ENCODE peak calls at places on chromosomes 4 and X, in nine cellular contexts. T, Q, D, Z, I, C, L, J and V are unnamed samples.

GRCh38 chrX:136048446-136048845 is 63.2 kb downstream of the SLC9A6 start:
- DNase-seq in T (no peak), Q (no peak), D (peak), Z (no peak), I (no peak), C (no peak), L (no peak), J (no peak), V (peak)

GRCh38 chr4:48902266-48902665 is 4.3 kb downstream of the OCIAD2 start:
- DNase-seq in T (no peak), Q (no peak), D (peak), Z (peak), I (no peak), C (no peak), L (peak), J (peak), V (peak)

GRCh38 chr4:53119685-53120084 is 246.2 kb downstream of the SCFD2 start:
- DNase-seq in T (no peak), Q (no peak), D (peak), Z (peak), I (no peak), C (peak), L (peak), J (no peak), V (peak)

GRCh38 chr4:24644983-24645764 is 60.8 kb upstream of the DHX15 start:
- DNase-seq in T (no peak), Q (no peak), D (peak), Z (no peak), I (no peak), C (no peak), L (peak), J (no peak), V (peak)

GRCh38 chr4:1246111-1246881 is 2.6 kb downstream of the CTBP1 start:
- DNase-seq in T (peak), Q (peak), D (peak), Z (peak), I (peak), C (peak), L (no peak), J (no peak), V (no peak)

GRCh38 chrX:10971176-10971575 is 140.0 kb upstream of the HCCS start:
- DNase-seq in T (no peak), Q (no peak), D (no peak), Z (no peak), I (no peak), C (no peak), L (no peak), J (no peak), V (peak)

GRCh38 chrX:110698696-110699095 is 96.9 kb downstream of the CHRDL1 start:
- DNase-seq in T (no peak), Q (peak), D (peak), Z (no peak), I (no peak), C (no peak), L (no peak), J (no peak), V (no peak)

GRCh38 chr4:158783775-158784174 is 14.9 kb downstream of the FNIP2 start:
- DNase-seq in T (no peak), Q (no peak), D (peak), Z (peak), I (no peak), C (no peak), L (peak), J (no peak), V (no peak)

GRCh38 chrX:150143721-150144440 is 205.6 kb upstream of the EOLA2 start:
- DNase-seq in T (no peak), Q (no peak), D (no peak), Z (no peak), I (no peak), C (no peak), L (no peak), J (no peak), V (no peak)

GRCh38 chr4:110612631-110613269 is 10.1 kb downstream of the PITX2 start:
- DNase-seq in T (no peak), Q (no peak), D (no peak), Z (no peak), I (no peak), C (no peak), L (no peak), J (no peak), V (no peak)

GRCh38 chrX:119062750-119063374 is 9.9 kb upstream of the CT47C1 start:
- DNase-seq in T (no peak), Q (no peak), D (peak), Z (no peak), I (no peak), C (no peak), L (peak), J (no peak), V (peak)

GRCh38 chr4:142091691-142092182 is 455.4 kb downstream of the IL15 start:
- DNase-seq in T (no peak), Q (no peak), D (peak), Z (peak), I (no peak), C (peak), L (peak), J (peak), V (peak)

GRCh38 chrX:42269186-42269585 is 345.8 kb upstream of the CASK start:
- DNase-seq in T (no peak), Q (no peak), D (peak), Z (peak), I (no peak), C (no peak), L (peak), J (no peak), V (no peak)

DNA sequence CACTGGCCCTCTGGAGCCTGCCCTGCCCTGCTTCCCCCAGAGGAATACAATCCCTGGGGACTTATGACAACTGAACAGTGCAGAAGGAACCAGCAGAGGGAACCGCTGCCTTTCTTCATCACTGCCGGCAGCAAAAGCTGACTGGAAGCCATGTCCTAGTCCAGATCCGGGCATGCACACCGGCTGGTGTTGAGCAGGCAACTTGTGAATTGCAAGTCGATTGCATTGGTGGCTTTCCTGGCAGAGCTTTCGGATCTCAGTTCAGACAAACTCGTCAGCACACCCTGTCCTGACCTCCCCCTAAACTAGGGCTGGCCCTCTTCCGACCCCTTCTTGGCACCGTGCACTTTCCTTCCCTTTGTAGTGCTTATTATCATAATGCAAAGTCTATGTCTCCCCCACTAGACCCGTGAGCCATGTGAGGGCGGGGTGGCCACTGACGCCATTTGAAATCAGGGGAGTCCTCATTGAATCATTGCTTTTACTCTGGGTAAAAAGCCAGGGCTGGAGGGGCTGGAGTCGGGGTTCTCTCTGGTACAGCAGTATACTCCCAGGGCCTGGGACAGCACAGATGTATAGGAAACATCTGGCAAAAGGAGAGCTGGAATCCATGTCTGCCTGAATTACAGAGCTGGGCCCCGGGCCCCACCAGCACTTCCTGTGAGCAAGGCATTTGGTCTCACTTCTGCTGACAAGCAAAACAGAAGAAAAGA is 1.8 kb downstream of the ARHGAP4 start:
- DNase-seq in T (no peak), Q (peak), D (peak), Z (peak), I (no peak), C (peak), L (peak), J (peak), V (peak)
- TF ChIP-seq CTCF in T (no peak), Q (no peak), D (no peak), Z (no peak), I (no peak), C (peak), L (peak), J (no peak), V (no peak)

DNA sequence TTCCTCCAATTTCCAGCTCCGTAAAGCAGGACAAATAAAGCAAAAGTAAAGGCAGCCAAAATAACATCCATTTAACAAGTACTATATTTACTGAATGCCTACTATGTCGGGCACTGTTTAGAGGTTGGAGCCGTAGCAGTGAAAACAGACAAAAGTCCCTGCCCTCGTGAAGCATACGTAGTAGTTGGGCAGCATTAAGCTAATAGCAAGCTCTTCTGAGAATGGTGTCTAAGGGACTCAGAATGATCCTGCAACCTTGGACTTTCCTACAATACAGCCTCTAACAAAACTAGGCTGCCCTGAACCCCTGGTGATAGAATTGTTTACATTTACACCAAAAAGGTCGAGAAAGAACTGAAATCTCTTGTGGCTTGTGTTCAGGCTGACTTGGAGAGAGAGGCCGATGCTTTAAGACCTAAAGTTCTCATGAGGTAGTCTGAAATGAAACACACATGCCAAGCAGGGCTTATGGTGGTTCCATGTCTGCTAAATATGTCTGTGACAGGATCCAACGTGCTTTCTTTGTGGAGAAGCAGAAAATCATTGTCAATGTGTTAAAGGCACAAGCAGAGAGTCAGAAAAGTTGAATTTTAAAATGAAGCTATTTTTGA is 876 bp upstream of the PDGFC start:
- DNase-seq in T (no peak), Q (no peak), D (peak), Z (no peak), I (no peak), C (no peak), L (no peak), J (no peak), V (no peak)
- H3K4me3 ChIP-seq in T (no peak), Q (no peak), D (peak), Z (peak), I (peak), C (peak), L (peak), J (peak), V (peak)

DNA sequence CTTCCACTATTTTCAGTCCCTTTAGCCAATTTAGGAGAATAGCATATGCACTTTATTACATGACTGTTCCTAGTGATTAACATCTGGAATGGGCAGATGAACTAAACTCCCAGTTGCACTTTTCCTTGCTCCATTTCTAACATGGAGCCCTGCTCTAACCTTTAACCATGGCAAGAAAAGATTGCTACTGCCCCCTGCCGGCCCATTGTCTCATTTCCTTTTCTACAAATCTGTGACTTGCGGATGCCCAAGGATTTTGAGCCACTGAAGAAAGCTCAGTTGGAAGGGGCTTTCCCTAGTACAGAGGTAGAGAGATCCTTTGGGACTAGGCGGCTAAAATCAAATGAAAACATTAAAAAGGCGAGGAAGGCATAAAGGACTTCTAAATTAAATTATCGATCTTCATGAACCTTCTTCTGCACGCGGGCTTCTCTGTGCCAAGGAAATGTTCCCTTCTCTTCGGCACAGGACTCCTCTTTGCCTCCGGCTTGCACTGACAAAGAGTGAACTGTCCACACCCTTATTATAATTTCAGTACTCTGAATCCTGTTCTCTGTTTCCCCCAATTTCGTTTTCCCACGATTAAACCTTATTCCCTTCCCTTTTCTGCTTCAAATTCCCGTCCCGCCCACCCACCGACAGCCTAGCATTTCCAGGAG is 578 bp upstream of the GLRA2 start:
- DNase-seq in T (peak), Q (peak), D (peak), Z (peak), I (peak), C (peak), L (peak), J (peak), V (peak)
- TF ChIP-seq CTCF in T (no peak), Q (peak), D (peak), Z (peak), I (no peak), C (peak), L (peak), J (peak), V (peak)

DNA sequence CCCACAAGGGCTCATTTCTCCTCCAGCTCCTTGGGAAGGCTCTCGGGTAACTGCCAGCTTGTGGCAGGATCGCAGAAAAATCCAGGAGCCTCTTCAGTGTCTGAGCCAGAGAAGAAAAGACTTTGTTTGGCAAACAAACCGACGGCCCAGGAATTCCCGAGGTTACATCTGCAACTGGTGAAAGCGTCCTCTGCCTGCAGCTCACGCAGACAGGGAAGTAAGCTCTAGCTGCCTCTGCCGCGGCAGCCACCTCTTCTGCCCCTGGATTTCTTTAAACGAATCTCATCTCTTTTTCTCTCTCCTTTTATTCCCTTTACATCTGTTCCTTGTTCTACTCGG is 289 bp downstream of the DCHS2 start:
- DNase-seq in T (no peak), Q (no peak), D (peak), Z (peak), I (peak), C (peak), L (peak), J (peak), V (peak)
- H3K4me3 ChIP-seq in T (no peak), Q (peak), D (peak), Z (peak), I (no peak), C (no peak), L (no peak), J (peak), V (no peak)

GRCh38 chrX:100812216-100813158 is 7.7 kb upstream of the CSTF2 start:
- DNase-seq in T (peak), Q (no peak), D (no peak), Z (no peak), I (no peak), C (no peak), L (no peak), J (no peak), V (no peak)
- TF ChIP-seq CTCF in T (no peak), Q (no peak), D (no peak), Z (no peak), I (no peak), C (no peak), L (no peak), J (no peak), V (no peak)

DNA sequence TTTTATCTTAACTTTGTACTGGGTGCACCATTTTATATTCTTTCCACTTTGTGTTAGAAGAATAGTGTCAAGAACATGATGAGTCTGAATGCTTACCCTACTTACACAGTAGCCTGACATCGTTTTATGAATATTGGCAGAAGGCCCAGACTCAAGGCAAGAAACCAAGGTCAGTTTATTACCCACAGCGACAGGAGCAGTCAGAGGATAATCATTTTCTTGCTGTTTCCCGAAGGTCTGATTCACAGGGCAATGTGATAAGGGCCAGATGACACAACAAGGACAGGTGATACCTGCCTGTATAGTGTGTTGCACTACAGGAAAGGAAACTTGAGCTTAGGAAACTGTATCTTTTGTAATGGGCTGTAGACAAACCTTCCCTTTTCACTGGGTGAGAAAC is 417.4 kb downstream of the SPOCK3 start:
- DNase-seq in T (no peak), Q (no peak), D (peak), Z (peak), I (no peak), C (peak), L (peak), J (peak), V (peak)
- H3K4me3 ChIP-seq in T (no peak), Q (no peak), D (no peak), Z (no peak), I (no peak), C (no peak), L (no peak), J (no peak), V (no peak)

GRCh38 chrX:155216940-155217450 is 735 bp downstream of the VBP1 start:
- DNase-seq in T (no peak), Q (no peak), D (peak), Z (no peak), I (no peak), C (no peak), L (no peak), J (no peak), V (peak)
- TF ChIP-seq CTCF in T (no peak), Q (no peak), D (no peak), Z (no peak), I (no peak), C (no peak), L (no peak), J (no peak), V (no peak)

GRCh38 chr4:3387943-3388348 is 53.8 kb upstream of the HGFAC start:
- DNase-seq in T (peak), Q (peak), D (peak), Z (peak), I (peak), C (peak), L (peak), J (no peak), V (peak)
- H3K4me3 ChIP-seq in T (no peak), Q (peak), D (peak), Z (peak), I (no peak), C (no peak), L (peak), J (no peak), V (peak)